ENCODE peak calls at places on chromosomes 11 and 22, in eight cellular contexts. C, U, V, N, R, I, D and O are unnamed samples.

GRCh38 chr11:64400667-64401066 is 41.7 kb downstream of the RPS6KA4 start:
- DNase-seq in C (no peak), D (no peak), U (no peak), I (no peak), R (no peak), V (no peak), N (no peak), O (no peak)

GRCh38 chr11:34161812-34162506 is 56.5 kb downstream of the NAT10 start:
- DNase-seq in N (peak; percentile 12), C (peak; percentile 65), U (no peak), V (no peak), I (no peak), R (no peak), D (no peak), O (peak; percentile 78)

GRCh38 chr11:88418508-88418907 is 81.0 kb upstream of the CTSC start:
- DNase-seq in I (no peak), R (peak; percentile 86), V (no peak), U (no peak), N (no peak), D (no peak), C (no peak), O (no peak)

GRCh38 chr11:124194696-124195418 is 11.7 kb downstream of the OR10D3 start:
- DNase-seq in I (no peak), V (peak; percentile 72), D (peak; percentile 65), N (no peak), R (peak; percentile 47), C (peak; percentile 45), U (peak; percentile 81), O (peak; percentile 28)

GRCh38 chr22:21816787-21817496 is 50.5 kb downstream of the MAPK1 start:
- DNase-seq in C (peak; percentile 33), I (peak; percentile 84), R (no peak), D (no peak), U (peak; percentile 96), N (no peak), V (peak; percentile 95), O (peak; percentile 63)

GRCh38 chr22:47281126-47282106 is 519.0 kb downstream of the TBC1D22A start:
- DNase-seq in C (no peak), D (no peak), I (peak; percentile 39), R (no peak), V (no peak), U (no peak), N (no peak), O (peak; percentile 57)

GRCh38 chr11:88035271-88035670 is 140.0 kb downstream of the RAB38 start:
- DNase-seq in D (no peak), I (no peak), U (no peak), C (no peak), R (no peak), N (no peak), V (no peak), O (no peak)

GRCh38 chr11:43825217-43825816 is 55.3 kb upstream of the ALKBH3 start:
- DNase-seq in N (no peak), R (no peak), D (no peak), V (peak; percentile 31), I (no peak), U (peak; percentile 51), C (no peak), O (peak; percentile 9)

GRCh38 chr11:117554601-117555333 is 227.1 kb downstream of the CEP164 start:
- DNase-seq in C (no peak), I (no peak), V (no peak), R (no peak), U (no peak), D (no peak), N (no peak), O (no peak)

GRCh38 chr11:125872138-125872491 is 15.4 kb upstream of the HYLS1 start:
- DNase-seq in C (no peak), I (no peak), D (no peak), N (no peak), U (no peak), R (no peak), V (no peak), O (no peak)

GRCh38 chr11:1751521-1751921 is 1.1 kb upstream of the IFITM10 start:
- DNase-seq in C (no peak), N (no peak), U (no peak), I (no peak), V (no peak), D (no peak), R (no peak), O (peak; percentile 27)